ENCODE peak calls at places on chromosomes 2 and 18, in seven cellular contexts. X, G, E, Z, F, W and O are unnamed samples.

GRCh38 chr2:133566967-133567645 is 1.2 kb downstream of the NCKAP5 start:
- DNase-seq in G (peak), E (peak), Z (peak), X (peak), W (no peak), F (peak), O (no peak)

GRCh38 chr2:153939124-153939796 is 67.5 kb downstream of the GALNT13 start:
- DNase-seq in X (no peak), F (no peak), W (no peak), Z (no peak), E (no peak), G (no peak), O (no peak)

GRCh38 chr2:43129676-43130547 is 96.5 kb downstream of the ZFP36L2 start:
- DNase-seq in E (no peak), F (no peak), W (no peak), X (peak), Z (no peak), G (peak), O (peak)

GRCh38 chr18:66193394-66193793 is 410.5 kb downstream of the CDH19 start:
- DNase-seq in G (no peak), F (no peak), W (no peak), E (no peak), Z (no peak), X (no peak), O (no peak)

GRCh38 chr18:23136326-23137092 is 1.2 kb downstream of the CABLES1 start:
- DNase-seq in E (peak), Z (peak), W (no peak), X (peak), F (peak), G (peak), O (peak)

GRCh38 chr2:98634406-98635092 is 26.2 kb downstream of the UNC50 start:
- DNase-seq in Z (no peak), W (no peak), G (no peak), E (peak), F (peak), X (peak), O (no peak)

GRCh38 chr18:30358545-30358944 is 684.0 kb downstream of the DSC3 start:
- DNase-seq in Z (peak), W (no peak), E (peak), F (peak), X (no peak), G (no peak), O (no peak)

GRCh38 chr2:100882645-100883613 is 63.0 kb downstream of the NPAS2 start:
- DNase-seq in E (peak), X (peak), Z (peak), F (peak), G (no peak), W (no peak), O (no peak)

GRCh38 chr18:21181763-21182162 is 60.3 kb upstream of the GREB1L start:
- DNase-seq in F (no peak), G (no peak), X (no peak), E (no peak), W (no peak), Z (no peak), O (no peak)

GRCh38 chr18:38460657-38461056 is 895.1 kb upstream of the CELF4 start:
- DNase-seq in E (no peak), G (no peak), W (no peak), Z (no peak), F (no peak), X (no peak), O (no peak)

GRCh38 chr18:13481331-13481730 is 245.0 kb downstream of the FAM210A start:
- DNase-seq in F (no peak), W (no peak), E (no peak), Z (no peak), G (no peak), X (no peak), O (no peak)

GRCh38 chr18:8952796-8953760 is 149.4 kb upstream of the NDUFV2 start:
- DNase-seq in F (peak), X (no peak), E (peak), G (no peak), W (peak), Z (peak), O (no peak)

GRCh38 chr2:20236496-20236895 is 11.6 kb upstream of the SDC1 start:
- DNase-seq in W (no peak), G (no peak), E (no peak), Z (no peak), F (no peak), X (no peak), O (no peak)

GRCh38 chr2:232325324-232326273 is 53.0 kb upstream of the ALPP start:
- DNase-seq in E (peak), W (no peak), F (peak), X (peak), G (peak), Z (no peak), O (peak)

GRCh38 chr2:33909945-33910344 is 310.8 kb upstream of the FAM98A start:
- DNase-seq in E (no peak), G (no peak), W (no peak), X (no peak), Z (no peak), F (no peak), O (no peak)

GRCh38 chr18:21053127-21053526 is 58.5 kb downstream of the ROCK1 start:
- DNase-seq in F (peak), X (no peak), G (no peak), E (peak), Z (peak), W (peak), O (no peak)

GRCh38 chr18:55534547-55534946 is 53.4 kb downstream of the TCF4 start:
- DNase-seq in Z (no peak), E (peak), W (no peak), G (no peak), X (no peak), F (peak), O (no peak)

GRCh38 chr2:73202156-73203054 is at the start of gene NOTO:
- DNase-seq in E (no peak), Z (no peak), W (no peak), X (peak), F (no peak), G (no peak), O (peak)

GRCh38 chr2:11094021-11094810 is 61.1 kb upstream of the SLC66A3 start:
- DNase-seq in W (no peak), F (no peak), G (no peak), E (no peak), X (no peak), Z (no peak), O (no peak)

GRCh38 chr2:33494155-33494779 is 17.8 kb downstream of the RASGRP3 start:
- DNase-seq in E (no peak), G (no peak), F (no peak), Z (no peak), W (no peak), X (no peak), O (no peak)

GRCh38 chr2:17327649-17328048 is 190.6 kb downstream of the RAD51AP2 start:
- DNase-seq in W (no peak), Z (no peak), G (no peak), E (no peak), X (no peak), F (no peak), O (no peak)

GRCh38 chr2:43075906-43076585 is 150.4 kb downstream of the ZFP36L2 start:
- DNase-seq in X (peak), G (no peak), F (peak), Z (peak), W (peak), E (peak), O (no peak)

DNA sequence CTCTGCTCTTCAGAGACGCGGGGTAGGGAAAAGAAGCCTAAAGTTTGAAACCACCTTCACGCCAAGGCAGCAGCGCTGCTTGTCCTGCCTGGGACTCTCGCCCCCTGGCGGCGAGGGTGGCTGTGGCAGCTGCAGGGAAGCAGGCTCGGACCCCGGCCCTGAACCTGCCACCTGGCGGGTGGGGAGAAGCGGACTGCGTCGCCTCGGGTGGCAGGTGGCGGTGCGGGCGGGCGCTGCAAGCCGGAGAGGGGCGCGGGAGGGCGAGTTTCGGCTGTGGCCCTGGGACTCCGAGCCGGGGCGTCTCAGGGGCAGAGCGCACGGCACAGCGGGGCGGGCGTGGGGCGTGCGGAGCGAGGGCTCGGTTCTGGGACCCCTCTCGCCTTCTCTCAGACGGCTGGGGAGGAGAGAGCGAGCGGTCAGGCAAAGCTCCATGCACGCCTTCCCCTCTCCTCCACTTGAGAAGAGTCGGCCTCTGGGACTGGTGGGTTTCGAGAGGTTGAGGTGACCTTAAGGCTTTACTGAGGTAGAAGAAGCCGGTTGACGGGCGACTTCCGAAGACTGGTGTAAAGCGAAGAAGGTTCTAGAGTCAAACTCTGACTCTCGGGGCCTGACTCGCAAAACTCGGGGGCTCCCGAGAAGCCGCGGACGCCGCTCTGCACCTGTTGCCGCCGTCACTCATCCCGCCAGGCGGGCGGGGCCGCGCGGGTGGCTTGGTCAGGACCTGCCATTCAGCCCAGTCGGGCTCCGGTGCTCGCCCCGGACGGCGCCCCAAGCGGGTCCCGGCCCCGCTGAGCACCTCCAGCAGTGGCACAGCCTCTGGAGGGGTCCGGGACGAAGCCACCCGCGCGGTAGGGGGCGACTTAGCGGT is 1.1 kb upstream of the BOLL start:
- DNase-seq in X (peak), G (peak), F (no peak), W (no peak), E (no peak), Z (no peak), O (peak)
- H3K4me3 ChIP-seq in X (peak), G (no peak), F (peak), W (no peak), E (no peak), Z (peak), O (peak)

GRCh38 chr2:72146357-72147302 is 1.0 kb downstream of the CYP26B1 start:
- DNase-seq in Z (no peak), G (no peak), F (no peak), W (no peak), X (peak), E (no peak), O (no peak)
- H3K4me3 ChIP-seq in Z (no peak), G (no peak), F (no peak), W (no peak), X (no peak), E (peak), O (no peak)

GRCh38 chr18:2890606-2891005 is 43.8 kb downstream of the EMILIN2 start:
- DNase-seq in F (no peak), W (no peak), X (no peak), E (no peak), G (no peak), Z (no peak), O (no peak)
- H3K4me3 ChIP-seq in F (no peak), W (no peak), X (no peak), E (no peak), G (no peak), Z (no peak), O (no peak)

GRCh38 chr2:61529944-61530343 is 8.2 kb downstream of the XPO1 start:
- DNase-seq in Z (no peak), X (no peak), W (no peak), G (no peak), E (no peak), F (no peak), O (no peak)
- H3K4me3 ChIP-seq in Z (no peak), X (no peak), W (no peak), G (no peak), E (no peak), F (no peak), O (no peak)